ENCODE peak calls at places on chromosomes 5 and 9, in ten cellular contexts. D, Y, H, S, B, T, J, W, R and L are unnamed samples.

GRCh38 chr9:126417007-126417406 is 90.4 kb downstream of the MVB12B start:
- DNase-seq in S (no peak), D (no peak), T (no peak), J (no peak), H (no peak), R (no peak), B (no peak), Y (no peak), W (no peak), L (no peak)

GRCh38 chr9:12955510-12956163 is 180.8 kb downstream of the LURAP1L start:
- DNase-seq in J (no peak), R (peak), D (no peak), W (no peak), T (no peak), H (no peak), B (no peak), S (peak), Y (no peak), L (no peak)

GRCh38 chr5:160188151-160188967 is 40.9 kb upstream of the FABP6 start:
- DNase-seq in D (peak), R (peak), J (no peak), B (peak), Y (no peak), W (peak), H (peak), S (no peak), T (peak), L (no peak)

GRCh38 chr5:154967419-154968024 is 26.6 kb downstream of the MRPL22 start:
- DNase-seq in B (no peak), J (no peak), H (no peak), D (peak), S (no peak), R (peak), Y (no peak), T (no peak), W (no peak), L (no peak)

GRCh38 chr9:89494199-89494598 is 3.7 kb downstream of the SEMA4D start:
- DNase-seq in Y (no peak), B (no peak), D (no peak), W (no peak), T (no peak), R (no peak), J (no peak), S (no peak), H (no peak), L (no peak)

GRCh38 chr5:176743136-176743827 is 67.1 kb upstream of the UNC5A start:
- DNase-seq in R (no peak), S (no peak), W (peak), D (no peak), J (no peak), B (no peak), T (no peak), Y (no peak), H (peak), L (no peak)

GRCh38 chr5:9533096-9533495 is 12.8 kb downstream of the SEMA5A start:
- DNase-seq in T (no peak), S (no peak), Y (no peak), J (no peak), D (no peak), B (no peak), W (no peak), H (no peak), R (no peak), L (no peak)

GRCh38 chr9:115250646-115251045 is 132.7 kb upstream of the TNC start:
- DNase-seq in R (peak), S (no peak), J (no peak), B (no peak), W (no peak), Y (no peak), T (no peak), D (peak), H (no peak), L (no peak)

GRCh38 chr9:124320062-124320973 is 62.6 kb downstream of the NEK6 start:
- DNase-seq in R (peak), D (peak), T (peak), H (peak), J (no peak), S (peak), B (peak), W (no peak), Y (no peak), L (no peak)

GRCh38 chr9:86925686-86926085 is 21.6 kb downstream of the GAS1 start:
- DNase-seq in S (no peak), Y (no peak), W (no peak), H (no peak), R (peak), T (no peak), J (no peak), D (peak), B (no peak), L (no peak)

GRCh38 chr5:14687023-14687665 is 22.6 kb downstream of the OTULIN start:
- DNase-seq in W (no peak), R (no peak), T (no peak), D (peak), Y (no peak), S (no peak), B (peak), H (no peak), J (no peak), L (no peak)

GRCh38 chr9:134913713-134914500 is 3.8 kb downstream of the FCN1 start:
- DNase-seq in R (no peak), Y (no peak), B (no peak), J (no peak), D (no peak), W (no peak), H (peak), S (no peak), T (no peak), L (no peak)

GRCh38 chr9:91197232-91198181 is 164.2 kb downstream of the AUH start:
- DNase-seq in B (peak), D (peak), R (peak), J (no peak), T (no peak), S (no peak), Y (no peak), H (no peak), W (no peak), L (no peak)

GRCh38 chr9:33430942-33431341 is 16.5 kb downstream of the AQP3 start:
- DNase-seq in R (no peak), W (no peak), T (no peak), H (no peak), J (no peak), S (no peak), B (no peak), Y (no peak), D (no peak), L (no peak)

GRCh38 chr5:125815-126214 is 33.8 kb downstream of the PLEKHG4B start:
- DNase-seq in T (no peak), W (no peak), R (no peak), S (no peak), J (no peak), H (no peak), Y (no peak), D (no peak), B (no peak), L (no peak)

GRCh38 chr9:77997611-77998349 is 33.8 kb downstream of the GNAQ start:
- DNase-seq in W (peak), D (peak), Y (no peak), J (no peak), H (no peak), R (peak), S (no peak), T (peak), B (peak), L (no peak)

GRCh38 chr9:136545065-136545965 is 533 bp downstream of the NOTCH1 start:
- DNase-seq in W (no peak), J (peak), Y (no peak), B (no peak), S (no peak), H (peak), R (peak), D (no peak), T (no peak), L (peak)

GRCh38 chr9:965497-965896 is 11.0 kb upstream of the DMRT3 start:
- DNase-seq in Y (no peak), B (no peak), J (no peak), R (no peak), S (no peak), W (no peak), D (no peak), H (no peak), T (no peak), L (no peak)

GRCh38 chr9:3177921-3178320 is 334.0 kb upstream of the PUM3 start:
- DNase-seq in B (no peak), H (no peak), D (no peak), J (no peak), Y (no peak), W (no peak), R (no peak), S (no peak), T (no peak), L (no peak)

GRCh38 chr9:38019731-38020130 is 49.3 kb downstream of the SHB start:
- DNase-seq in J (no peak), S (no peak), H (no peak), T (no peak), B (no peak), D (no peak), R (no peak), Y (no peak), W (no peak), L (no peak)

GRCh38 chr9:72292874-72293607 is 72.0 kb downstream of the ZFAND5 start:
- DNase-seq in W (no peak), D (peak), R (peak), T (no peak), B (no peak), J (no peak), H (no peak), Y (no peak), S (no peak), L (no peak)

GRCh38 chr9:135334953-135335460 is 144.6 kb upstream of the PPP1R26 start:
- DNase-seq in B (no peak), S (no peak), Y (no peak), W (peak), D (no peak), J (no peak), T (no peak), R (no peak), H (no peak), L (no peak)

GRCh38 chr5:116032094-116032517 is at the start of gene ARL14EPL:
- DNase-seq in B (no peak), R (peak), S (peak), T (no peak), D (peak), W (no peak), Y (no peak), H (peak), J (no peak), L (no peak)

GRCh38 chr9:128470560-128470959 is 14.8 kb downstream of the ODF2 start:
- DNase-seq in Y (no peak), H (no peak), T (no peak), S (no peak), J (no peak), W (no peak), R (peak), D (peak), B (no peak), L (no peak)

GRCh38 chr9:123290764-123291163 is 22.4 kb upstream of the STRBP start:
- DNase-seq in W (no peak), R (no peak), S (no peak), D (no peak), Y (no peak), H (no peak), B (no peak), T (no peak), J (no peak), L (no peak)

GRCh38 chr5:179530069-179530998 is 20.0 kb upstream of the RUFY1 start:
- DNase-seq in R (no peak), H (peak), D (peak), J (peak), T (peak), W (peak), S (no peak), B (peak), Y (peak), L (peak)

GRCh38 chr9:110601098-110601497 is 21.6 kb upstream of the SVEP1 start:
- DNase-seq in Y (no peak), R (no peak), J (no peak), W (no peak), H (no peak), D (no peak), T (no peak), B (no peak), S (no peak), L (no peak)

GRCh38 chr5:30100148-30100547 is 1093.3 kb upstream of the CDH6 start:
- DNase-seq in B (no peak), T (no peak), Y (no peak), D (no peak), R (peak), S (no peak), W (no peak), J (no peak), H (no peak), L (no peak)

GRCh38 chr9:79104216-79104615 is 467.5 kb upstream of the TLE4 start:
- DNase-seq in J (no peak), D (no peak), Y (no peak), S (no peak), R (no peak), H (no peak), T (no peak), B (no peak), W (no peak), L (no peak)

GRCh38 chr9:79104951-79105350 is 466.8 kb upstream of the TLE4 start:
- DNase-seq in W (no peak), B (no peak), R (no peak), H (no peak), J (no peak), T (no peak), S (no peak), Y (no peak), D (no peak), L (no peak)

GRCh38 chr9:79111653-79112052 is 460.1 kb upstream of the TLE4 start:
- DNase-seq in H (no peak), R (no peak), Y (no peak), J (no peak), T (no peak), B (no peak), S (no peak), D (no peak), W (no peak), L (no peak)

GRCh38 chr9:79107911-79108676 is 463.7 kb upstream of the TLE4 start:
- DNase-seq in T (no peak), R (no peak), S (no peak), H (no peak), B (no peak), Y (no peak), J (no peak), D (no peak), W (no peak), L (no peak)
- H3K27ac ChIP-seq in T (no peak), R (no peak), S (no peak), H (no peak), B (no peak), Y (no peak), J (no peak), D (no peak), W (no peak), L (no peak)

GRCh38 chr9:81600631-81601030 is 88.7 kb downstream of the TLE1 start:
- DNase-seq in B (no peak), D (no peak), W (peak), Y (no peak), R (no peak), T (no peak), S (no peak), J (no peak), H (no peak), L (no peak)
- H3K27ac ChIP-seq in B (no peak), D (no peak), W (no peak), Y (no peak), R (no peak), T (no peak), S (no peak), J (no peak), H (peak), L (no peak)

DNA sequence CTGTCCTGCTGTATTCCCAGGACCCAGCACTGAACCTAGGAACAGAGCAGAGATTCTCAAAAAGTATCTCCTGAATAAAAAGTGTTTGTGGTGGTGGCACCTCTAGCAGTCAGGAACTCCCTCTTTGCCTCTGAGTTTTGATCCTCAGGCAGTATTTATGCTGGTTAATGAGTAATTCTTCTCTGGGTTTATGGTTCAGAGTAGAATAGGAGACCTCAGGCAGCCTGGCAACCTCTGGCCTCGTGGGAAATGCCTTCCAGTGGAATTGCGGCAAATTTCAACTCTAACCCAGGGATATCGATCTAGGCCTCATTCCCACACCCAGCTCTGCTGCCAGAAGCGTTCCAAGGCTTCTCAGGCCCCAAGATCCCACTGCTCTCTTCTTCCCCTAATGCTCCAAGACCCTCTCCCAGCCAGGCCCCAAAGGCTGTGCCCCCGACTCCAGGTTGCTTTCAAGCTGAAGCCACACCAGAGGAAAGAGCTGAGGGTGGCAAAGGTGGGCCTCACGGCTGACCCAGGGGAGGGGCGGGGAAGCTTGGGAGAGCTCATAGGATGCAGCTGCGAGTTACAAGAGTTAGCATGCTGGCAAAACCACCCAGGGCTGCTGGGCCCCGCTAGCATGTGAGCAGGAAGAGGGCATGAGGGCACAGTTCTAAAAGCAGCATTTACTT is 10.9 kb upstream of the HDHD3 start:
- DNase-seq in Y (no peak), S (no peak), T (no peak), W (no peak), D (no peak), H (no peak), J (no peak), R (no peak), B (no peak), L (no peak)
- H3K27ac ChIP-seq in Y (no peak), S (no peak), T (no peak), W (peak), D (peak), H (no peak), J (no peak), R (no peak), B (no peak), L (no peak)

DNA sequence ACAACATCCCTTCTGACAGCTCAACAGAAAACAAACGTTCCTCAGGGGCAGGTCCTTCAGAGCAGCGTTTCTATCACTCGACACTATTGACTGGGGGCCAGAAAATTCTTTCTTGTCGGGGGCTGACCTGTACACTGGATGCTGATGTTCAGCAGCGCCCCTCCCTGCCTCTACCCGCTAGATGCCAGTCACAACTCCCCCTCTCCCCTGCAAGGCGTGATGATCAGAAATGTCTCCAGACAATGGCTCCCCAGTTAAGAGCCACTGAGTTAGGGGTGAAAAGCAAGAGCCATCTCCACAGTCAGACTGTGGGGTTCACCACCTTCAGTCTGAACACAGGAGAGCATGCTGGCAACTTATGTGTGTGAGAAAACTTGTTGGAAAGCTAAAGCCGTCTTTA is 39.8 kb downstream of the SERINC5 start:
- DNase-seq in B (no peak), D (no peak), J (no peak), Y (no peak), S (no peak), W (no peak), R (no peak), H (no peak), T (no peak), L (no peak)
- H3K27ac ChIP-seq in B (peak), D (peak), J (peak), Y (peak), S (no peak), W (no peak), R (no peak), H (no peak), T (peak), L (no peak)